ENCODE peak calls at places on chromosomes 16 and 17, in six cellular contexts. L is bronchial epithelial cell; H is PC-9; G is heart right ventricle; E is upper lobe of right lung; S is CD8-positive, alpha-beta T cell. B is an unnamed sample.

GRCh38 chr17:18219016-18219415 is 6.4 kb upstream of the LLGL1 start:
- DNase-seq in S (no peak), E (no peak), L (no peak), H (no peak), G (no peak), B (no peak)

GRCh38 chr16:49150341-49150740 is 131.3 kb downstream of the CBLN1 start:
- DNase-seq in L (no peak), E (no peak), S (no peak), G (no peak), H (no peak), B (no peak)

GRCh38 chr17:2082003-2082862 is 27.3 kb downstream of the HIC1 start:
- DNase-seq in L (no peak), G (no peak), S (no peak), H (no peak), E (no peak), B (no peak)

GRCh38 chr17:75313941-75314550 is 24.8 kb upstream of the SLC25A19 start:
- DNase-seq in E (peak), L (peak), G (peak), S (no peak), H (no peak), B (no peak)

GRCh38 chr17:80396680-80397387 is 18.1 kb upstream of the ENDOV start:
- DNase-seq in G (no peak), E (no peak), H (no peak), S (no peak), L (no peak), B (no peak)

GRCh38 chr16:57564571-57565270 is 22.3 kb downstream of the ADGRG5 start:
- DNase-seq in G (no peak), H (no peak), S (no peak), L (peak), E (no peak), B (no peak)

GRCh38 chr16:48053346-48053745 is 102.4 kb downstream of the ABCC12 start:
- DNase-seq in L (peak), S (no peak), H (peak), E (peak), G (no peak), B (peak)

GRCh38 chr16:47519996-47520679 is 59.0 kb downstream of the PHKB start:
- DNase-seq in L (peak), H (no peak), S (no peak), E (no peak), G (no peak), B (no peak)

GRCh38 chr17:77332034-77332971 is 191.5 kb downstream of the SEC14L1 start:
- DNase-seq in L (no peak), S (peak), H (peak), G (peak), E (peak), B (no peak)

GRCh38 chr16:88727871-88728270 is 21.6 kb downstream of the CTU2 start:
- DNase-seq in S (no peak), E (no peak), H (no peak), L (no peak), G (no peak), B (no peak)

GRCh38 chr17:14737984-14738651 is 437.2 kb downstream of the HS3ST3B1 start:
- DNase-seq in G (peak), H (peak), E (peak), L (peak), S (no peak), B (peak)
- TF ChIP-seq CTCF in G (no peak), H (no peak), E (peak), L (peak), S (no peak), B (no peak)

GRCh38 chr17:31815212-31815611 is 43.8 kb downstream of the COPRS start:
- DNase-seq in E (no peak), S (no peak), G (no peak), H (no peak), L (no peak), B (no peak)
- TF ChIP-seq CTCF in E (no peak), S (no peak), G (no peak), H (no peak), L (no peak), B (no peak)

GRCh38 chr17:61492759-61493526 is 40.7 kb downstream of the TBX4 start:
- DNase-seq in E (no peak), L (no peak), G (no peak), S (no peak), H (no peak), B (no peak)
- TF ChIP-seq CTCF in E (no peak), L (no peak), G (no peak), S (no peak), H (no peak), B (no peak)

DNA sequence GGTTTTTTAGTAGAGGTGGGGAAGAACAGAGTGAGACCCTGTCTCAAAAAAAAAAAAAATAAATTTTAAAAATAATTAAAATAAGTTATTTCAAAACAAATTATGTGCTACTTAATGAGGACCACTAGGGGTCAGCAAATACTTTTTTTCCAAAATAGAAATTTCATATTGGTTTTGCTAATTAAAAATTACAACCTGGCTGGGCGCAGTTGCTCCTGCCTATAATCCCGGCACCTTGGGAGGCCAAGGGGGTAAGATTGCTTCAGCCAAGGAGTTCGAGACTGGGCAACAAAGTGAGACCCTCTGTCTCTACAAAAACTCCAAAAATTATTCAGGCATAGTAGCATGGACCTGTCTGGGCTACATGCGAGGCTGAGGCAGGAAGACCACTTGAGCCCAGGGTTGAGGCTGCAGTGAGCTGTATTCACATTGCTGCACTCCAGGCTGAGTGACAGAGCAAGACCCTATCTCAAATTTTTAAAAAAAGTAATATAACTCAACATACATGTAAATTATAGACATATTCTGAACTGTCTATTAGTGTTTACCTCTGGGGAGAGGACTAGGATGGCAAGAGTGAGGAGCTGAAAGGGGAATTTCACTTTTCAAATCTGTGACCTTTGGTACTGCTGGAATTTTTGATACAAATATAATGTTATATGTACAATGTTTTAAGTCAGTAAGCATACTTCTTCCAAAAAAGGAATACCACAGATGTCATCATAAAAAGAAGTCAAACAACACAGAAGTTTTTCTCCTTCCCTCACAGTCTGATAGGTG is 8.1 kb downstream of the MEIOB start:
- DNase-seq in S (no peak), G (no peak), E (no peak), H (peak), L (peak), B (no peak)
- TF ChIP-seq CTCF in S (peak), G (peak), E (peak), H (peak), L (peak), B (no peak)

GRCh38 chr17:54899721-54900456 is 763 bp upstream of the TOM1L1 start:
- DNase-seq in S (no peak), H (no peak), E (no peak), G (no peak), L (no peak), B (peak)

GRCh38 chr17:54901230-54901847 is 687 bp downstream of the TOM1L1 start:
- DNase-seq in G (no peak), H (peak), S (no peak), E (no peak), L (peak), B (peak)

GRCh38 chr17:54899201-54899600 is 1.5 kb upstream of the TOM1L1 start:
- DNase-seq in H (no peak), S (no peak), E (no peak), G (no peak), L (no peak), B (no peak)

GRCh38 chr17:54902017-54902416 is 1.4 kb downstream of the TOM1L1 start:
- DNase-seq in L (no peak), H (no peak), S (no peak), G (no peak), E (no peak), B (no peak)

DNA sequence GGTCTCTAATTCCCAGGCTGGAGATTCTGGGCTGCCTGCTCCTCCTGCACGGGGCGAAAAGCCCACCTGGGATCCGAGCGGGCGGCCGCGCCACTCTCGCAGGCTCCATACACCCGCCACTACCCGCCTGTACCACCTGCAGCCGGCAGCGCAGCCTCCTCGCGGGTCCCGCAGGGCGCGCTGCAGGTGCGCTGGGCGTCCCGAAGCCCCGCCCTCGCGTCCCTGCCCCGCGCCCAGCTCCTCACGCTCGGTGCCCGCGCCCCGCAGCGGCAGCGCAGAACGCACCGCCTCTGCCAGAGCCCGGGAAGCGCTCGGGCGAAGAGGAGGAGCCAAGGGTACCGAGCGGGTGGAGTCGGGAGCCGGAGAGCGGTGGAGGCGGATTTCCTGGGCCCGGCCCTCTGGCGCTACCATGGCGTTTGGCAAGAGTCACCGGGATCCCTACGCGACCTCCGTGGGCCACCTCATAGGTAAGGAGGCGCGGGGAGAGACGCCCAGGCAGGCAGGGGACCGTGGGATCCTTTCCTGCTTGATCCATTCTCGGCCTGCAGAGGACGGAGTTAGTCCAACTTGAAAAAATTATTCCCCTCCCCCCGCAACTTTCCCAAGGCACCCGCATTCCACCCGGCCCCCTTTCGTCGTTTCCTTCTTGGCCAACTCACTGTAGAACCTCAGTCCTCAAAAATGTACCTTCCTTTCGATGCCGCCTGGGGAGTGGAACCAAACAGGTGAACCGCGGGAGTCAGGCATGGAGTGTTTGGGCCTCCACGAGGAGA is at the start of gene TOM1L1:
- DNase-seq in G (peak), E (peak), H (peak), L (peak), S (no peak), B (peak)
- TF ChIP-seq CTCF in G (no peak), E (no peak), H (peak), L (peak), S (no peak), B (no peak)

GRCh38 chr16:73747328-73747727 is 549.3 kb upstream of the PSMD7 start:
- DNase-seq in H (no peak), G (no peak), S (no peak), L (no peak), E (no peak), B (no peak)
- TF ChIP-seq CTCF in H (no peak), G (no peak), S (no peak), L (no peak), E (no peak), B (no peak)

GRCh38 chr16:555528-556478 is 4.4 kb upstream of the PRR35 start:
- DNase-seq in G (no peak), E (no peak), L (no peak), H (no peak), S (no peak), B (no peak)
- TF ChIP-seq CTCF in G (no peak), E (no peak), L (no peak), H (no peak), S (no peak), B (no peak)

DNA sequence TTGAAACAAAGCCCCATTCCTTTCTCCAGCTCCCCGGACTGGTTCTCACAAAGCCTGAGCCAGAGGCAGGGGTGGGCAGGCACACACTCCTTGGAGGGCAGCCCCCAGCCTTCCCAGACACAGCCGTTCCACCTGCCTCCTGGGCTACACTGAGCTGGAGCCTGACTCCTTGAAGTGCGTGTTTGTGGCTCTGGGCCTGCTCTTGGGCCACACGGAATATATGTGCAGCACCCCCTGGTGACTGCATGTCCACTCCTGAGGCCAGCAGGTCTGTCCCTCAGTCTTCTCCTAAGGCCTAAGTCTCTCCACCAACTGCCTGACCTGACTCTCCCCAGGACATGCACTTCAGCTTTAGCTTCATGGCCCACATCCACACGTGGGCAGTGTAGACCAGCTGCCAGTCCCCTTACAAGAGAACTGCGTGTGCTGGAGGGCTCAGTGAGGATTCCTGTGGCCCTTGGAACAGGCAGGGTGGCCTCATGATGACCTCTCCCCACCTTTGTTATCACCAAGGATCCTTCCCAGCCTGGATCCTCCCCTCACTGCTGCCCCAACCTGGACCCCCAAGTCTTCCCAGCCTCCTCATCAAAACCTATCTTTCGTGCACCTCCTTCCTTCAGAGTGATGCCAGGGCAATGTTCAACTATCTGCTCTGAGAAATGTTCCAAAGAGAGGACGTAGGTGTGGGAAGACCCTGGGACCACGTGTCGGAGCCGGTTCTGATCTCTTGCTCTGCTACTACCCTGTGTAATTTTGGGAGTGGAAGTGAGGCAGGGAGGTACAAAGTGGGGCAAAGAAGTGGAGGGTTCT is 12.4 kb upstream of the SLC6A2 start:
- DNase-seq in E (no peak), H (no peak), L (no peak), G (no peak), S (no peak), B (no peak)
- TF ChIP-seq CTCF in E (peak), H (no peak), L (peak), G (no peak), S (no peak), B (no peak)